ENCODE peak calls at places on chromosome 7, in eight cellular contexts. One of them, this sample, is unnamed.

GRCh38 chr7:22876986-22877729 is 54.5 kb upstream of the TOMM7 start:
- DNase-seq in amniotic stem cell: no peak
- DNase-seq in activated T-cell treated with anti-CD3 and anti-CD28 coated beads for 48 hours: no peak
- DNase-seq in lung: no peak
- DNase-seq in suprapubic skin: no peak
- DNase-seq in effector memory CD8-positive, alpha-beta T cell: no peak
- DNase-seq in HEK293T: no peak
- DNase-seq in cardiac fibroblast: no peak
- DNase-seq in this sample: no peak

GRCh38 chr7:131197920-131198610 is 129.6 kb upstream of the MKLN1 start:
- DNase-seq in amniotic stem cell: no peak
- DNase-seq in activated T-cell treated with anti-CD3 and anti-CD28 coated beads for 48 hours: no peak
- DNase-seq in lung: no peak
- DNase-seq in suprapubic skin: no peak
- DNase-seq in effector memory CD8-positive, alpha-beta T cell: no peak
- DNase-seq in HEK293T: no peak
- DNase-seq in cardiac fibroblast: no peak
- DNase-seq in this sample: peak

GRCh38 chr7:131409129-131409766 is 81.6 kb downstream of the MKLN1 start:
- DNase-seq in amniotic stem cell: no peak
- DNase-seq in activated T-cell treated with anti-CD3 and anti-CD28 coated beads for 48 hours: no peak
- DNase-seq in lung: no peak
- DNase-seq in suprapubic skin: no peak
- DNase-seq in effector memory CD8-positive, alpha-beta T cell: no peak
- DNase-seq in HEK293T: no peak
- DNase-seq in cardiac fibroblast: no peak
- DNase-seq in this sample: no peak

GRCh38 chr7:114819629-114820362 is 102.1 kb upstream of the MDFIC start:
- DNase-seq in amniotic stem cell: peak
- DNase-seq in activated T-cell treated with anti-CD3 and anti-CD28 coated beads for 48 hours: no peak
- DNase-seq in lung: no peak
- DNase-seq in suprapubic skin: no peak
- DNase-seq in effector memory CD8-positive, alpha-beta T cell: no peak
- DNase-seq in HEK293T: no peak
- DNase-seq in cardiac fibroblast: peak
- DNase-seq in this sample: peak

GRCh38 chr7:22187691-22188348 is 169.1 kb downstream of the RAPGEF5 start:
- DNase-seq in amniotic stem cell: no peak
- DNase-seq in activated T-cell treated with anti-CD3 and anti-CD28 coated beads for 48 hours: no peak
- DNase-seq in lung: no peak
- DNase-seq in suprapubic skin: no peak
- DNase-seq in effector memory CD8-positive, alpha-beta T cell: no peak
- DNase-seq in HEK293T: no peak
- DNase-seq in cardiac fibroblast: no peak
- DNase-seq in this sample: no peak

GRCh38 chr7:131778601-131779000 is 222.2 kb upstream of the PODXL start:
- DNase-seq in amniotic stem cell: no peak
- DNase-seq in activated T-cell treated with anti-CD3 and anti-CD28 coated beads for 48 hours: no peak
- DNase-seq in lung: no peak
- DNase-seq in suprapubic skin: no peak
- DNase-seq in effector memory CD8-positive, alpha-beta T cell: no peak
- DNase-seq in HEK293T: no peak
- DNase-seq in cardiac fibroblast: no peak
- DNase-seq in this sample: no peak

GRCh38 chr7:135386181-135386580 is 123.7 kb downstream of the CNOT4 start:
- DNase-seq in amniotic stem cell: no peak
- DNase-seq in activated T-cell treated with anti-CD3 and anti-CD28 coated beads for 48 hours: no peak
- DNase-seq in lung: no peak
- DNase-seq in suprapubic skin: no peak
- DNase-seq in effector memory CD8-positive, alpha-beta T cell: no peak
- DNase-seq in HEK293T: no peak
- DNase-seq in cardiac fibroblast: peak
- DNase-seq in this sample: peak

GRCh38 chr7:132876576-132876975 is 205.3 kb downstream of the CHCHD3 start:
- DNase-seq in amniotic stem cell: no peak
- DNase-seq in activated T-cell treated with anti-CD3 and anti-CD28 coated beads for 48 hours: no peak
- DNase-seq in lung: no peak
- DNase-seq in suprapubic skin: no peak
- DNase-seq in effector memory CD8-positive, alpha-beta T cell: no peak
- DNase-seq in HEK293T: no peak
- DNase-seq in cardiac fibroblast: no peak
- DNase-seq in this sample: no peak

GRCh38 chr7:75711634-75712494 is 26.9 kb downstream of the HIP1 start:
- DNase-seq in amniotic stem cell: no peak
- DNase-seq in activated T-cell treated with anti-CD3 and anti-CD28 coated beads for 48 hours: no peak
- DNase-seq in lung: no peak
- DNase-seq in suprapubic skin: no peak
- DNase-seq in effector memory CD8-positive, alpha-beta T cell: no peak
- DNase-seq in HEK293T: no peak
- DNase-seq in cardiac fibroblast: peak
- DNase-seq in this sample: peak

GRCh38 chr7:101308245-101309085 is 13.1 kb downstream of the IFT22 start:
- DNase-seq in amniotic stem cell: no peak
- DNase-seq in activated T-cell treated with anti-CD3 and anti-CD28 coated beads for 48 hours: peak
- DNase-seq in lung: peak
- DNase-seq in suprapubic skin: no peak
- DNase-seq in effector memory CD8-positive, alpha-beta T cell: no peak
- DNase-seq in HEK293T: peak
- DNase-seq in cardiac fibroblast: peak
- DNase-seq in this sample: peak

GRCh38 chr7:100469227-100470044 is 5.4 kb upstream of the SPACDR start:
- DNase-seq in amniotic stem cell: peak
- DNase-seq in activated T-cell treated with anti-CD3 and anti-CD28 coated beads for 48 hours: peak
- DNase-seq in lung: peak
- DNase-seq in suprapubic skin: peak
- DNase-seq in effector memory CD8-positive, alpha-beta T cell: peak
- DNase-seq in HEK293T: peak
- DNase-seq in cardiac fibroblast: peak
- DNase-seq in this sample: peak

GRCh38 chr7:27435461-27435860 is 192.9 kb downstream of the EVX1 start:
- DNase-seq in amniotic stem cell: no peak
- DNase-seq in activated T-cell treated with anti-CD3 and anti-CD28 coated beads for 48 hours: no peak
- DNase-seq in lung: no peak
- DNase-seq in suprapubic skin: no peak
- DNase-seq in effector memory CD8-positive, alpha-beta T cell: no peak
- DNase-seq in HEK293T: no peak
- DNase-seq in cardiac fibroblast: peak
- DNase-seq in this sample: peak

GRCh38 chr7:47371733-47372368 is 210.1 kb downstream of the TNS3 start:
- DNase-seq in amniotic stem cell: no peak
- DNase-seq in activated T-cell treated with anti-CD3 and anti-CD28 coated beads for 48 hours: no peak
- DNase-seq in lung: peak
- DNase-seq in suprapubic skin: no peak
- DNase-seq in effector memory CD8-positive, alpha-beta T cell: no peak
- DNase-seq in HEK293T: peak
- DNase-seq in cardiac fibroblast: peak
- DNase-seq in this sample: peak

GRCh38 chr7:114922652-114923402 is 933 bp downstream of the MDFIC start:
- DNase-seq in amniotic stem cell: no peak
- DNase-seq in activated T-cell treated with anti-CD3 and anti-CD28 coated beads for 48 hours: peak
- DNase-seq in lung: peak
- DNase-seq in suprapubic skin: no peak
- DNase-seq in effector memory CD8-positive, alpha-beta T cell: peak
- DNase-seq in HEK293T: peak
- DNase-seq in cardiac fibroblast: peak
- DNase-seq in this sample: peak